ENCODE peak calls at places on chromosomes 3 and 15, in nine cellular contexts. Y is fibroblast of gingiva; V is hepatic stellate cell; I is NCI-H510A; X is EL; N is stimulated activated CD4-positive, alpha-beta T cell treated with anti-CD3 and anti-CD28 coated beads, Interleukin-2, amount 100 ng/mL, for 48 hours; C is NCI-H1092 treated with DMSO at 0.1 percent for 48 hours; B is NCI-H1105; Q is B cell. O is an unnamed sample.

GRCh38 chr3:51734572-51734907 is 27.7 kb downstream of the GRM2 start:
- DNase-seq in Y (no peak), V (no peak), I (no peak), X (no peak), N (no peak), C (no peak), B (no peak), Q (no peak), O (no peak)

GRCh38 chr3:63824309-63824708 is 5.2 kb downstream of the C3orf49 start:
- DNase-seq in Y (peak), V (peak), I (no peak), X (peak), N (no peak), C (no peak), B (no peak), Q (no peak), O (peak)

GRCh38 chr3:144237351-144237750 is 265.7 kb downstream of the DIPK2A start:
- DNase-seq in Y (no peak), V (no peak), I (no peak), X (no peak), N (no peak), C (no peak), B (no peak), Q (no peak), O (no peak)

GRCh38 chr15:56817266-56817665 is 84.0 kb upstream of the ZNF280D start:
- DNase-seq in Y (peak), V (peak), I (no peak), X (peak), N (no peak), C (no peak), B (no peak), Q (no peak), O (peak)

GRCh38 chr15:66784174-66784573 is 82.1 kb downstream of the SMAD6 start:
- DNase-seq in Y (no peak), V (no peak), I (no peak), X (no peak), N (no peak), C (no peak), B (no peak), Q (peak), O (no peak)

GRCh38 chr3:172717493-172718088 is 6.7 kb upstream of the NCEH1 start:
- DNase-seq in Y (no peak), V (no peak), I (no peak), X (no peak), N (no peak), C (no peak), B (no peak), Q (no peak), O (peak)

GRCh38 chr15:99123706-99124451 is 19.0 kb downstream of the SYNM start:
- DNase-seq in Y (peak), V (peak), I (no peak), X (peak), N (no peak), C (no peak), B (peak), Q (no peak), O (peak)

GRCh38 chr3:22284559-22284958 is 533.5 kb upstream of the ZNF385D start:
- DNase-seq in Y (no peak), V (peak), I (no peak), X (peak), N (no peak), C (no peak), B (no peak), Q (no peak), O (peak)

GRCh38 chr15:39213385-39213840 is 367.5 kb upstream of the THBS1 start:
- DNase-seq in Y (no peak), V (peak), I (peak), X (peak), N (no peak), C (no peak), B (no peak), Q (no peak), O (no peak)

GRCh38 chr15:53260647-53261046 is 470.5 kb upstream of the ONECUT1 start:
- DNase-seq in Y (no peak), V (no peak), I (no peak), X (no peak), N (no peak), C (no peak), B (no peak), Q (no peak), O (no peak)

GRCh38 chr3:131702156-131702555 is 199.4 kb upstream of the MRPL3 start:
- DNase-seq in Y (no peak), V (no peak), I (no peak), X (peak), N (no peak), C (no peak), B (no peak), Q (no peak), O (no peak)

O was measured in dermis blood vessel endothelial cell.